ENCODE peak calls at places on chromosome 4, in four cellular contexts. B is GM12878, P is HepG2, W is H1. N is an unnamed sample.
A peak's percentile ranks its signal among the peaks of the same experiment; 100 is the strongest.

GRCh38 chr4:54550415-54551171 is 107.2 kb upstream of the KIT start:
- DNase-seq in W (no peak), B (no peak), P (no peak), N (no peak)

GRCh38 chr4:89653012-89653411 is 183.9 kb downstream of the SNCA start:
- DNase-seq in B (no peak), W (no peak), P (no peak), N (no peak)

GRCh38 chr4:126071346-126072333 is 756.9 kb downstream of the FAT4 start:
- DNase-seq in B (no peak), P (peak; percentile 11), W (no peak), N (no peak)

GRCh38 chr4:42865572-42866189 is 26.8 kb upstream of the GRXCR1 start:
- DNase-seq in B (no peak), P (peak; percentile 48), W (peak; percentile 81), N (peak; percentile 23)

GRCh38 chr4:4782969-4783368 is 76.5 kb upstream of the MSX1 start:
- DNase-seq in W (no peak), P (no peak), B (no peak), N (no peak)

GRCh38 chr4:140790171-140790570 is 34.0 kb upstream of the TBC1D9 start:
- DNase-seq in P (no peak), B (no peak), W (no peak), N (no peak)

GRCh38 chr4:2790583-2791517 is 2.0 kb upstream of the SH3BP2 start:
- DNase-seq in B (no peak), W (no peak), P (no peak), N (no peak)

GRCh38 chr4:26330186-26330787 is 9.5 kb downstream of the RBPJ start:
- DNase-seq in B (no peak), W (no peak), P (peak; percentile 64), N (no peak)

GRCh38 chr4:473575-474457 is 25.1 kb downstream of the ZNF721 start:
- DNase-seq in B (peak; percentile 99), P (peak; percentile 99), W (peak; percentile 93), N (peak; percentile 99)

GRCh38 chr4:71126719-71127118 is 133.3 kb downstream of the DCK start:
- DNase-seq in W (no peak), P (peak; percentile 38), B (no peak), N (no peak)

GRCh38 chr4:145347684-145348083 is 134.0 kb upstream of the SMAD1 start:
- DNase-seq in W (no peak), B (no peak), P (no peak), N (no peak)

GRCh38 chr4:101205878-101206277 is 141.4 kb downstream of the PPP3CA start:
- DNase-seq in B (peak; percentile 3), W (no peak), P (no peak), N (no peak)

GRCh38 chr4:57374866-57375595 is 264.8 kb upstream of the IGFBP7 start:
- DNase-seq in B (no peak), P (no peak), W (no peak), N (peak; percentile 23)

GRCh38 chr4:19888587-19888986 is 363.1 kb upstream of the SLIT2 start:
- DNase-seq in P (no peak), W (no peak), B (no peak), N (peak; percentile 1)

GRCh38 chr4:152090543-152090942 is 329.7 kb upstream of the GATB start:
- DNase-seq in W (no peak), P (no peak), B (no peak), N (peak; percentile 16)

GRCh38 chr4:38094419-38094818 is 134.2 kb downstream of the PTTG2 start:
- DNase-seq in W (no peak), B (no peak), P (no peak), N (no peak)

GRCh38 chr4:8402640-8403039 is 37.9 kb downstream of the ACOX3 start:
- DNase-seq in P (no peak), W (no peak), B (no peak), N (no peak)

GRCh38 chr4:183906736-183907651 is 1.9 kb downstream of the STOX2 start:
- DNase-seq in B (no peak), W (peak; percentile 66), P (no peak), N (no peak)

GRCh38 chr4:85510632-85510984 is 35.7 kb downstream of the ARHGAP24 start:
- DNase-seq in P (no peak), W (no peak), B (no peak), N (no peak)

GRCh38 chr4:173883821-173884220 is 353.8 kb upstream of the HAND2 start:
- DNase-seq in B (no peak), W (no peak), P (no peak), N (no peak)

GRCh38 chr4:71266090-71266794 is 72.6 kb upstream of the SLC4A4 start:
- DNase-seq in B (peak; percentile 21), W (no peak), P (no peak), N (no peak)

GRCh38 chr4:16157609-16158503 is 68.4 kb downstream of the TAPT1 start:
- DNase-seq in W (no peak), B (no peak), P (peak; percentile 26), N (no peak)

GRCh38 chr4:128427832-128428366 is 140.3 kb upstream of the PGRMC2 start:
- DNase-seq in P (peak; percentile 66), B (no peak), W (no peak), N (no peak)

GRCh38 chr4:47085661-47086060 is 54.3 kb downstream of the GABRB1 start:
- DNase-seq in W (no peak), B (no peak), P (no peak), N (no peak)
- TF ChIP-seq SUZ12 in W (no peak), B (no peak), P (no peak), N (no peak)

DNA sequence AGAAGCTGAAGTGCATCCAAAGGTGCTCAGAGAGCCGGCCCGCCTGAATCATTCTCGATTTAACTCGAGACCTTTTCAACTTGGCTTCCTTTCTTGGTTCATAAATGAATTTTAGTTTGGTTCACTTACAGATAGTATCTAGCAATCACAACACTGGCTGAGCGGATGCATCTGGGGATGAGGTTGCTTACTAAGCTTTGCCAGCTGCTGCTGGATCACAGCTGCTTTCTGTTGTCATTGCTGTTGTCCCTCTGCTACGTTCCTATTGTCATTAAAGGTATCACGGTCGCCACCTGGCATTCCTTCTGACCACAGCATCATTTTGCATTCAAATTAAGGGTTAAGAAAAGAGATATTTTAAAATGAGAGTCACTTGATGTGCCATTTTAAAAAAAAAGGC is 115.5 kb downstream of the NFKB1 start:
- DNase-seq in W (no peak), B (no peak), P (no peak), N (no peak)
- TF ChIP-seq YY1 in W (no peak), B (no peak), P (no peak), N (no peak)

GRCh38 chr4:139281212-139281611 is 1.2 kb upstream of the MGARP start:
- DNase-seq in P (no peak), W (no peak), B (no peak), N (no peak)

GRCh38 chr4:139279723-139280620 is at the start of gene MGARP:
- DNase-seq in B (no peak), W (peak; percentile 88), P (no peak), N (no peak)

GRCh38 chr4:139282375-139283075 is 2.5 kb upstream of the MGARP start:
- DNase-seq in B (no peak), P (no peak), W (no peak), N (no peak)

GRCh38 chr4:139278450-139278849 is 1.6 kb downstream of the MGARP start:
- DNase-seq in P (no peak), B (no peak), W (no peak), N (no peak)

GRCh38 chr4:139278956-139279722 is 886 bp downstream of the MGARP start:
- DNase-seq in W (peak; percentile 61), B (no peak), P (no peak), N (no peak)
- H3K4me3 ChIP-seq in W (peak overlapping the region; percentile 57), B (peak overlapping the region; percentile 18), P (no peak overlapping the region), N (peak overlapping the region; percentile 58)

GRCh38 chr4:83626245-83626843 is 90.4 kb downstream of the GPAT3 start:
- DNase-seq in B (no peak), W (no peak), P (no peak), N (no peak)

GRCh38 chr4:83625807-83626206 is 89.9 kb downstream of the GPAT3 start:
- DNase-seq in P (no peak), W (no peak), B (no peak), N (no peak)

GRCh38 chr4:83631066-83631465 is 95.2 kb downstream of the GPAT3 start:
- DNase-seq in B (no peak), W (no peak), P (no peak), N (no peak)

GRCh38 chr4:83629945-83630684 is 94.2 kb downstream of the GPAT3 start:
- DNase-seq in P (no peak), B (no peak), W (no peak), N (no peak)
- TF ChIP-seq SUZ12 in P (no peak), B (no peak), W (no peak), N (no peak)